ENCODE peak calls at places on chromosomes 2 and 18, in ten cellular contexts. D is breast epithelium, R is body of pancreas, N is transverse colon, X is A549, T is heart left ventricle, W is adrenal gland, B is right lobe of liver, Y is Peyer's patch, K is H54. O is an unnamed sample.

GRCh38 chr2:236507393-236508085 is 62.1 kb upstream of the ACKR3 start:
- DNase-seq in D (peak), R (peak), N (peak), X (no peak), T (peak), W (peak), B (peak), Y (peak), K (no peak), O (peak)

GRCh38 chr2:46297546-46298271 is 502 bp downstream of the EPAS1 start:
- DNase-seq in D (peak), R (peak), N (peak), X (peak), T (peak), W (no peak), B (peak), Y (peak), K (peak), O (peak)

GRCh38 chr2:50556934-50557575 is 474.9 kb downstream of the NRXN1 start:
- DNase-seq in D (no peak), R (no peak), N (no peak), X (no peak), T (no peak), W (no peak), B (no peak), Y (no peak), K (no peak), O (no peak)

GRCh38 chr2:122469147-122469546 is 713.7 kb downstream of the TSN start:
- DNase-seq in D (no peak), R (no peak), N (no peak), X (no peak), T (no peak), W (no peak), B (no peak), Y (no peak), K (no peak), O (no peak)

GRCh38 chr18:50161806-50162205 is 33.1 kb downstream of the MYO5B start:
- DNase-seq in D (peak), R (no peak), N (peak), X (no peak), T (no peak), W (no peak), B (no peak), Y (no peak), K (no peak), O (no peak)

GRCh38 chr18:8049147-8049546 is 482.0 kb downstream of the PTPRM start:
- DNase-seq in D (no peak), R (no peak), N (no peak), X (no peak), T (no peak), W (no peak), B (no peak), Y (no peak), K (no peak), O (no peak)

GRCh38 chr2:9739508-9739907 is 103.8 kb upstream of the TAF1B start:
- DNase-seq in D (no peak), R (peak), N (peak), X (no peak), T (peak), W (peak), B (peak), Y (peak), K (no peak), O (peak)

GRCh38 chr2:167966937-167967913 is 280.2 kb downstream of the STK39 start:
- DNase-seq in D (no peak), R (no peak), N (no peak), X (no peak), T (no peak), W (no peak), B (no peak), Y (no peak), K (no peak), O (no peak)

GRCh38 chr18:41703744-41704530 is 251.1 kb upstream of the PIK3C3 start:
- DNase-seq in D (no peak), R (no peak), N (no peak), X (no peak), T (no peak), W (no peak), B (no peak), Y (no peak), K (no peak), O (no peak)

GRCh38 chr2:15942711-15943345 is 2.5 kb downstream of the MYCN start:
- DNase-seq in D (no peak), R (no peak), N (no peak), X (no peak), T (no peak), W (no peak), B (no peak), Y (no peak), K (no peak), O (no peak)

GRCh38 chr2:215288112-215288815 is 23.6 kb upstream of the ATIC start:
- DNase-seq in D (no peak), R (no peak), N (no peak), X (no peak), T (no peak), W (no peak), B (no peak), Y (no peak), K (no peak), O (no peak)

GRCh38 chr18:35051978-35052377 is 10.8 kb downstream of the MAPRE2 start:
- DNase-seq in D (no peak), R (no peak), N (no peak), X (no peak), T (peak), W (no peak), B (no peak), Y (no peak), K (no peak), O (no peak)

GRCh38 chr2:234588054-234588430 is 91.2 kb upstream of the ARL4C start:
- DNase-seq in D (no peak), R (no peak), N (no peak), X (no peak), T (no peak), W (no peak), B (no peak), Y (no peak), K (no peak), O (no peak)

GRCh38 chr2:197223455-197223854 is 87.1 kb downstream of the ANKRD44 start:
- DNase-seq in D (no peak), R (no peak), N (no peak), X (no peak), T (no peak), W (no peak), B (no peak), Y (no peak), K (no peak), O (no peak)

GRCh38 chr2:37561615-37562569 is 109.5 kb downstream of the CDC42EP3 start:
- DNase-seq in D (no peak), R (no peak), N (no peak), X (peak), T (no peak), W (peak), B (no peak), Y (no peak), K (peak), O (no peak)

GRCh38 chr18:52657063-52657462 is 317.1 kb downstream of the DCC start:
- DNase-seq in D (no peak), R (no peak), N (no peak), X (no peak), T (no peak), W (no peak), B (no peak), Y (no peak), K (no peak), O (no peak)

GRCh38 chr2:878245-878930 is 72.3 kb upstream of the SNTG2 start:
- DNase-seq in D (no peak), R (no peak), N (no peak), X (no peak), T (no peak), W (no peak), B (no peak), Y (no peak), K (no peak), O (no peak)

GRCh38 chr2:30711646-30712085 is 95.6 kb downstream of the CAPN13 start:
- DNase-seq in D (peak), R (peak), N (peak), X (peak), T (peak), W (peak), B (peak), Y (peak), K (peak), O (peak)

GRCh38 chr2:23947350-23947749 is 7.1 kb downstream of the UBXN2A start:
- DNase-seq in D (no peak), R (no peak), N (no peak), X (no peak), T (no peak), W (no peak), B (no peak), Y (no peak), K (no peak), O (no peak)

GRCh38 chr2:120817136-120817955 is 81.7 kb downstream of the GLI2 start:
- DNase-seq in D (no peak), R (no peak), N (no peak), X (no peak), T (peak), W (no peak), B (no peak), Y (no peak), K (no peak), O (no peak)

GRCh38 chr2:41840702-41841551 is 206.9 kb upstream of the PKDCC start:
- DNase-seq in D (peak), R (peak), N (peak), X (peak), T (peak), W (peak), B (peak), Y (peak), K (peak), O (peak)
- TF ChIP-seq POLR2A in D (no peak), R (peak), N (peak), X (peak), T (no peak), W (peak), B (peak), Y (peak), K (peak), O (peak)

DNA sequence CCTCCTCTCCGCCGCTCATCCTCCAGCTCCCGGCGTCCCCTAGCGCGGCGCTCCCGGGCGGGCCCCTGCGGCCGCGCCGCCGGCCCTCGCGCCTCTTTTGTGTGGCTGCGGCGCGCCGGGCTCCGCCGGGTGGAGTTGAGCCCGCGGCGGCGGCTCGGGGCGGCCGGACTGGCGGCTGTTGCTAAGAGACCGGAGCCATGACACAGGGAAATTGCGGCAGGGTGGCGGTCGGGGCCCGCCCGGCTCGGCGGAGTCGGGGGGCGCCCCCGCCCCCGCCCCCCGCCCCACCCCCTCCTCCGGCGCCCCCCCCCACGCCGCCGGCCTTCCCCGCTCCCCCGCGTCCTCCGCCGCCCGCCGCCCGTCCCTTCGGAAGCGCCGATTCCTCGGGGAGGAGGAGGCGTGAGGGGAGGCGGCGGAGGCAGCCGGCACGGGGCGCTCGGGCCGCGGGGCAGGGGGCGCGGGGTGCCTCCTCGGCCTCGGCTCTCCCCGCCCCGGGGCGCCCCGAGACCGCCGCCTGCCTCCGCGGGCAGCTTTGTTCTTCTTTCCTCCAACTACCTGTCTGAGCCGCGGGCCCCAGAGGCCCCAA is at the start of gene TMEM200C:
- DNase-seq in D (no peak), R (peak), N (no peak), X (no peak), T (peak), W (no peak), B (peak), Y (no peak), K (no peak), O (peak)
- TF ChIP-seq POLR2A in D (no peak), R (no peak), N (no peak), X (no peak), T (no peak), W (no peak), B (no peak), Y (no peak), K (no peak), O (no peak)

GRCh38 chr2:230956827-230957755 is 32.0 kb upstream of the GPR55 start:
- DNase-seq in D (peak), R (no peak), N (peak), X (peak), T (no peak), W (peak), B (peak), Y (peak), K (peak), O (no peak)
- TF ChIP-seq POLR2A in D (no peak), R (no peak), N (no peak), X (no peak), T (no peak), W (no peak), B (no peak), Y (no peak), K (peak), O (no peak)

DNA sequence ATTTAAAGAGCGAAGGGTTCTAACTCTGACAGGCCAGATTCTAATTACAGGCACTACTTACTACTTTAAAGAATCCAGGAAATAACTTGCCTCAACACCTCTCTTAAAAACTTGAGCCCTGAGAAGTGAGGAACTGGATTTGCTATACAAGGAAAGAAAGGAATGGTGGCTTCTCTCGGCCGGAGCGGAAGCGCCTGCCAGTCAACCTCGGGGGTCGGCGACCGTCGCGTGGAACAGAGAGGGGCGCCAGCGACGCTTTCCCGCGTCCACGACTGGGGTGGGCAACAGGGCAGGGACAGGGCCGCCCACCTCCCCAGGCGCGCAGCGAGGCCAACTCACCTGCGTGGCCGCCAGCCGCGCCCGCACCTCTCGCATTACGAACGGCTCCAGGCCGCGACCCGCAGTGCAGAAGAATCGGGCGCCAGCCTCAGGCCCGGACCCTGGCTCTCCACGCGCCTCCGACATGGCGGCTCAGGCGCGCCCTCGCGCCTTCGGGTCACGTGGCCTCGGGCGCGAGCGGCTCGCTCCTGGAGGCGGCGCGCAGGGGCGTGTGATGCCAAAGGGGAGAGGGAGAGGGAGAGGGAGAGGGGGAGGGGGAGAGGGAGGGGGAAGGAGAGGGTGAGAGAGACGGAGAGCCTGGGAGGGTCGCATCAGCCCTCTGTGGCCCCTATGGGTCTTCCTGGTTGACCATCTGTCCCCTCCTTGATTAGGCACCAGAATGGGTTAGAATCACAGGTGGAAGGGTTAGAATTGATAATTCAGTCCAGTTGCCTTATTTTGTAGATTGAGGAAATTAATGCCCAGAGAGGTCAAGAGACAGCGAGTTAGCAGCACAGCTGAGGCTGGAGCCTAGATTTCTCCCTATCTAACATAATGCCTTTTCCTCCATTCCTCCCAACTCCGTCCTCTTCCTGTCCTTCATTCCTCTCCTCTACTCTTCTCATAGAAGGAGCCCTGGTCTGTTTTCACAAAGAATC is at the start of gene THUMPD2:
- DNase-seq in D (peak), R (peak), N (peak), X (peak), T (peak), W (peak), B (peak), Y (peak), K (peak), O (peak)
- TF ChIP-seq POLR2A in D (peak), R (peak), N (peak), X (peak), T (no peak), W (peak), B (peak), Y (peak), K (peak), O (peak)

GRCh38 chr2:223944704-223945531 is at the start of gene WDFY1:
- DNase-seq in D (peak), R (peak), N (peak), X (peak), T (peak), W (peak), B (peak), Y (peak), K (peak), O (peak)
- TF ChIP-seq POLR2A in D (peak), R (peak), N (peak), X (peak), T (no peak), W (peak), B (peak), Y (peak), K (peak), O (peak)

DNA sequence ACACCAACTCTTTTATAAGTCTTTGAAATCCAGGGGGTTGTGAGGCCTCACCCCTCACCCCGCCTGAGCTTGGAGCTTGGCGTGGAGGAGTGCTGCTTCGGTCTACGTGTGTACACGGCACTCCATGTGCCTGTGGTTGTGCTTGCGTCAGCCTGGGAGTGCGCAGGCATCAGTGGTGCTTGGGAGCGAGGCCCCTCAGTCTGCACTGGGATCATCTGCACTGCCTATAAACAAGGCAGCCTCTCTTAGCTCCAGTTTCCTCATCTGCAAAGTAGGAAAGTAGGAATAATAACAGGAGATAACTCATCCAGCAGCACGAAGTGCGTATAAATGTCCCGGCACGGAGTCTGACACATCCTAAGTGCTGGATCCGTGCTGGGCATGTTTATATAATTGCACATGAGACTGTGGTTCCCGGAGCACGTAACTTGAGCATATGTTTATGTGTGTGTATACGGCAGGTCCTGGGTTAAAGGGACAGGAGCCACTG is 1.2 kb downstream of the GYPC start:
- DNase-seq in D (peak), R (peak), N (peak), X (no peak), T (peak), W (peak), B (peak), Y (peak), K (peak), O (peak)
- TF ChIP-seq POLR2A in D (no peak), R (no peak), N (peak), X (no peak), T (no peak), W (no peak), B (no peak), Y (peak), K (no peak), O (peak)